ENCODE peak calls at places on chromosomes 6 and 20, in seven cellular contexts. One of them, this sample, is unnamed.

GRCh38 chr20:53656653-53657288 is 63.1 kb upstream of the ZNF217 start:
- DNase-seq in HepG2: no peak
- DNase-seq in ovary: no peak
- DNase-seq in transverse colon: no peak
- DNase-seq in A549: no peak
- DNase-seq in tibial nerve: no peak
- DNase-seq in NB4: peak; percentile 52
- DNase-seq in this sample: no peak

GRCh38 chr20:2751347-2751867 is 49.0 kb downstream of the CPXM1 start:
- DNase-seq in HepG2: peak; percentile 75
- DNase-seq in ovary: peak; percentile 20
- DNase-seq in transverse colon: no peak
- DNase-seq in A549: peak; percentile 48
- DNase-seq in tibial nerve: no peak
- DNase-seq in NB4: peak; percentile 23
- DNase-seq in this sample: no peak

GRCh38 chr6:158321960-158322359 is 9.7 kb downstream of the TULP4 start:
- DNase-seq in HepG2: no peak
- DNase-seq in ovary: no peak
- DNase-seq in transverse colon: no peak
- DNase-seq in A549: no peak
- DNase-seq in tibial nerve: no peak
- DNase-seq in NB4: no peak
- DNase-seq in this sample: no peak

GRCh38 chr20:35820715-35821114 is 48.9 kb downstream of the PHF20 start:
- DNase-seq in HepG2: no peak
- DNase-seq in ovary: no peak
- DNase-seq in transverse colon: no peak
- DNase-seq in A549: no peak
- DNase-seq in tibial nerve: no peak
- DNase-seq in NB4: no peak
- DNase-seq in this sample: peak; percentile 16

GRCh38 chr6:6436946-6437345 is 116.5 kb upstream of the F13A1 start:
- DNase-seq in HepG2: no peak
- DNase-seq in ovary: no peak
- DNase-seq in transverse colon: no peak
- DNase-seq in A549: no peak
- DNase-seq in tibial nerve: no peak
- DNase-seq in NB4: no peak
- DNase-seq in this sample: no peak

GRCh38 chr6:135329851-135330803 is 149.0 kb downstream of the MYB start:
- DNase-seq in HepG2: no peak
- DNase-seq in ovary: no peak
- DNase-seq in transverse colon: no peak
- DNase-seq in A549: no peak
- DNase-seq in tibial nerve: no peak
- DNase-seq in NB4: no peak
- DNase-seq in this sample: no peak

GRCh38 chr6:32933661-32934085 is 7.2 kb downstream of the HLA-DMB start:
- DNase-seq in HepG2: peak; percentile 67
- DNase-seq in ovary: peak; percentile 66
- DNase-seq in transverse colon: peak; percentile 85
- DNase-seq in A549: peak; percentile 61
- DNase-seq in tibial nerve: peak; percentile 86
- DNase-seq in NB4: peak; percentile 78
- DNase-seq in this sample: peak; percentile 63

GRCh38 chr6:56486681-56487080 is 156.0 kb downstream of the DST start:
- DNase-seq in HepG2: no peak
- DNase-seq in ovary: no peak
- DNase-seq in transverse colon: no peak
- DNase-seq in A549: no peak
- DNase-seq in tibial nerve: no peak
- DNase-seq in NB4: no peak
- DNase-seq in this sample: no peak

GRCh38 chr6:111219785-111220184 is 132.5 kb downstream of the SLC16A10 start:
- DNase-seq in HepG2: no peak
- DNase-seq in ovary: no peak
- DNase-seq in transverse colon: no peak
- DNase-seq in A549: no peak
- DNase-seq in tibial nerve: no peak
- DNase-seq in NB4: no peak
- DNase-seq in this sample: no peak
- TF ChIP-seq POLR2A in HepG2: no peak
- TF ChIP-seq POLR2A in ovary: no peak
- TF ChIP-seq POLR2A in transverse colon: no peak
- TF ChIP-seq POLR2A in A549: no peak
- TF ChIP-seq POLR2A in tibial nerve: no peak
- TF ChIP-seq POLR2A in NB4: no peak
- TF ChIP-seq POLR2A in this sample: no peak

GRCh38 chr6:26216015-26216885 is 129.0 kb downstream of the HFE start:
- DNase-seq in HepG2: peak; percentile 99
- DNase-seq in ovary: peak; percentile 70
- DNase-seq in transverse colon: peak; percentile 85
- DNase-seq in A549: no peak
- DNase-seq in tibial nerve: no peak
- DNase-seq in NB4: peak; percentile 99
- DNase-seq in this sample: peak; percentile 51

GRCh38 chr6:26213334-26214075 is 126.3 kb downstream of the HFE start:
- DNase-seq in HepG2: no peak
- DNase-seq in ovary: no peak
- DNase-seq in transverse colon: no peak
- DNase-seq in A549: no peak
- DNase-seq in tibial nerve: no peak
- DNase-seq in NB4: no peak
- DNase-seq in this sample: no peak

GRCh38 chr6:26214826-26215199 is 127.6 kb downstream of the HFE start:
- DNase-seq in HepG2: no peak
- DNase-seq in ovary: no peak
- DNase-seq in transverse colon: no peak
- DNase-seq in A549: no peak
- DNase-seq in tibial nerve: no peak
- DNase-seq in NB4: no peak
- DNase-seq in this sample: no peak

GRCh38 chr6:26216886-26217713 is 129.9 kb downstream of the HFE start:
- DNase-seq in HepG2: peak; percentile 93
- DNase-seq in ovary: peak; percentile 82
- DNase-seq in transverse colon: peak; percentile 90
- DNase-seq in A549: no peak
- DNase-seq in tibial nerve: peak; percentile 52
- DNase-seq in NB4: peak; percentile 98
- DNase-seq in this sample: no peak

DNA sequence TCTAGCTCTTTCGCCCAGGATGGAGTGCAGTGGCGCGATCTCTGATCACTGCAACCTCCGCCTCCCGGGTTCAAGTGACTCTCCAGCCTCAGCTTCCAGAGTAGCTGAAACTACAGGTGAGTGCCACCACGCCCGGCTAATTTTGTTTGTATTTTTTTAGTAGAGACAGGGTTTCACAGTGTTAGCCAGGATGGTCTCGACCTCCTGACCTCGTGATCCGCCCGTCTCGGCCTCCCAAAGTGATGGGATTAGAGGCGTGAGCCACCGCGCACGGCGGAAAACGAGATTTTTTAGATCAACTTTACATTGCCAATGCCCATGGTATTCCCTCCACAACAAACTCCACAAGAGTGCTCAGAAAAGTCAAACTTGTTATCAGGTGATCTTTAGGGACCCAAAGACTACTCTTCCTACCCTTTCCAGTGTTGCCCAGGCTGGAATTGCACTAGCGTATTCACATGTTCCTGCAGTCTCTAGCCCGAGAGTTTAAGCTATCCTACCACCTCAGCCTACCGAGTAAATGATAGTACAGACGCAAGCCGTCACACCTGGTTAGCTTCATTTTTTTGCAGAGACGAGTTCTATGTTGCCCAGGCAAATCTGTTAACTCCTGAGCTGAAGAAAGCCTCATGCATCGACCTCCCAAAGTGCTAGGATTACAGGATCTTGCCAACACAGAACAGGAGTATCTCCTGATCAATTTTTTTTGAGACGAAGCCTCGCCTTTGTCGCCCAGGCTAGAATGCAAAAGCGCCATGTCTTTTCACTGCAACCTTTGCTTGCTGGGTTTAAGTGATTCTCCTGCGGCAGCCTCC is 128.2 kb downstream of the HFE start:
- DNase-seq in HepG2: peak; percentile 39
- DNase-seq in ovary: no peak
- DNase-seq in transverse colon: no peak
- DNase-seq in A549: no peak
- DNase-seq in tibial nerve: no peak
- DNase-seq in NB4: no peak
- DNase-seq in this sample: no peak
- TF ChIP-seq POLR2A in HepG2: peak; percentile 81
- TF ChIP-seq POLR2A in ovary: no peak
- TF ChIP-seq POLR2A in transverse colon: peak; percentile 52
- TF ChIP-seq POLR2A in A549: no peak
- TF ChIP-seq POLR2A in tibial nerve: no peak
- TF ChIP-seq POLR2A in NB4: no peak
- TF ChIP-seq POLR2A in this sample: no peak

GRCh38 chr20:50957798-50958732 is at the start of gene DPM1:
- DNase-seq in HepG2: peak; percentile 71
- DNase-seq in ovary: peak; percentile 84
- DNase-seq in transverse colon: peak; percentile 90
- DNase-seq in A549: peak; percentile 93
- DNase-seq in tibial nerve: peak; percentile 66
- DNase-seq in NB4: peak; percentile 93
- DNase-seq in this sample: peak; percentile 41

GRCh38 chr20:50957276-50957675 is 1.1 kb downstream of the DPM1 start:
- DNase-seq in HepG2: no peak
- DNase-seq in ovary: no peak
- DNase-seq in transverse colon: no peak
- DNase-seq in A549: no peak
- DNase-seq in tibial nerve: no peak
- DNase-seq in NB4: peak; percentile 18
- DNase-seq in this sample: no peak

GRCh38 chr20:50953821-50954220 is 4.5 kb downstream of the DPM1 start:
- DNase-seq in HepG2: no peak
- DNase-seq in ovary: no peak
- DNase-seq in transverse colon: no peak
- DNase-seq in A549: no peak
- DNase-seq in tibial nerve: no peak
- DNase-seq in NB4: no peak
- DNase-seq in this sample: no peak

GRCh38 chr20:50959543-50960126 is 1.0 kb downstream of the MOCS3 start:
- DNase-seq in HepG2: no peak
- DNase-seq in ovary: no peak
- DNase-seq in transverse colon: no peak
- DNase-seq in A549: no peak
- DNase-seq in tibial nerve: no peak
- DNase-seq in NB4: no peak
- DNase-seq in this sample: no peak

DNA sequence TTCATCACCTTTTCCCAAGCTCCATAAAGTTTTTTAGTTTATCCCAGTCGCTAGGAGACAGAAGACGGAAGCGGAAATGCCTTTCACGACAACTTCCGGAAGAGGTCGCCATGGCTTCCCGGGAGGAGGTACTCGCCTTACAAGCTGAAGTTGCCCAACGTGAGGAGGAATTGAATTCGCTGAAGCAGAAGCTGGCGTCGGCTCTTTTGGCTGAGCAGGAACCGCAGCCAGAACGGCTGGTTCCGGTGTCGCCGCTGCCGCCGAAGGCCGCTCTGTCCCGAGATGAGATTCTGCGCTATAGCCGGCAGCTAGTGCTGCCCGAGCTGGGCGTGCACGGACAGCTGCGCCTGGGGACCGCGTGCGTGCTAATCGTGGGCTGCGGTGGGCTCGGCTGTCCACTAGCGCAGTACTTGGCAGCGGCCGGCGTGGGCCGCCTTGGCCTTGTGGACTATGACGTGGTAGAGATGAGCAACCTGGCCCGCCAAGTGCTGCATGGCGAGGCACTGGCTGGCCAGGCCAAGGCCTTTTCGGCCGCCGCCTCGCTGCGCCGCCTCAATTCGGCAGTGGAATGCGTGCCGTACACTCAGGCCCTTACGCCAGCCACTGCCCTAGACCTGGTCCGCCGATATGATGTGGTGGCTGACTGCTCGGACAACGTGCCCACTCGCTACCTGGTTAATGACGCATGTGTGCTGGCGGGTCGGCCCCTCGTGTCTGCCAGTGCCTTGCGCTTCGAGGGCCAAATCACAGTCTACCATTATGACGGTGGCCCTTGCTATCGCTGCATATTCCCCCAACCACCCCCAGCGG is at the start of gene MOCS3:
- DNase-seq in HepG2: peak; percentile 97
- DNase-seq in ovary: peak; percentile 78
- DNase-seq in transverse colon: peak; percentile 87
- DNase-seq in A549: peak; percentile 95
- DNase-seq in tibial nerve: peak; percentile 48
- DNase-seq in NB4: peak; percentile 95
- DNase-seq in this sample: peak; percentile 67
- TF ChIP-seq POLR2A in HepG2: peak; percentile 82
- TF ChIP-seq POLR2A in ovary: no peak
- TF ChIP-seq POLR2A in transverse colon: no peak
- TF ChIP-seq POLR2A in A549: no peak
- TF ChIP-seq POLR2A in tibial nerve: no peak
- TF ChIP-seq POLR2A in NB4: no peak
- TF ChIP-seq POLR2A in this sample: no peak

GRCh38 chr6:42029062-42029685 is 21.1 kb upstream of the TAF8 start:
- DNase-seq in HepG2: no peak
- DNase-seq in ovary: no peak
- DNase-seq in transverse colon: no peak
- DNase-seq in A549: no peak
- DNase-seq in tibial nerve: no peak
- DNase-seq in NB4: no peak
- DNase-seq in this sample: no peak

GRCh38 chr6:42029881-42030280 is 20.4 kb upstream of the TAF8 start:
- DNase-seq in HepG2: no peak
- DNase-seq in ovary: no peak
- DNase-seq in transverse colon: no peak
- DNase-seq in A549: no peak
- DNase-seq in tibial nerve: no peak
- DNase-seq in NB4: no peak
- DNase-seq in this sample: no peak

GRCh38 chr6:42032366-42032765 is 18.0 kb upstream of the TAF8 start:
- DNase-seq in HepG2: no peak
- DNase-seq in ovary: no peak
- DNase-seq in transverse colon: no peak
- DNase-seq in A549: no peak
- DNase-seq in tibial nerve: no peak
- DNase-seq in NB4: no peak
- DNase-seq in this sample: no peak

GRCh38 chr6:42028234-42029061 is 21.9 kb upstream of the TAF8 start:
- DNase-seq in HepG2: no peak
- DNase-seq in ovary: no peak
- DNase-seq in transverse colon: no peak
- DNase-seq in A549: peak; percentile 72
- DNase-seq in tibial nerve: no peak
- DNase-seq in NB4: peak; percentile 87
- DNase-seq in this sample: peak; percentile 74

DNA sequence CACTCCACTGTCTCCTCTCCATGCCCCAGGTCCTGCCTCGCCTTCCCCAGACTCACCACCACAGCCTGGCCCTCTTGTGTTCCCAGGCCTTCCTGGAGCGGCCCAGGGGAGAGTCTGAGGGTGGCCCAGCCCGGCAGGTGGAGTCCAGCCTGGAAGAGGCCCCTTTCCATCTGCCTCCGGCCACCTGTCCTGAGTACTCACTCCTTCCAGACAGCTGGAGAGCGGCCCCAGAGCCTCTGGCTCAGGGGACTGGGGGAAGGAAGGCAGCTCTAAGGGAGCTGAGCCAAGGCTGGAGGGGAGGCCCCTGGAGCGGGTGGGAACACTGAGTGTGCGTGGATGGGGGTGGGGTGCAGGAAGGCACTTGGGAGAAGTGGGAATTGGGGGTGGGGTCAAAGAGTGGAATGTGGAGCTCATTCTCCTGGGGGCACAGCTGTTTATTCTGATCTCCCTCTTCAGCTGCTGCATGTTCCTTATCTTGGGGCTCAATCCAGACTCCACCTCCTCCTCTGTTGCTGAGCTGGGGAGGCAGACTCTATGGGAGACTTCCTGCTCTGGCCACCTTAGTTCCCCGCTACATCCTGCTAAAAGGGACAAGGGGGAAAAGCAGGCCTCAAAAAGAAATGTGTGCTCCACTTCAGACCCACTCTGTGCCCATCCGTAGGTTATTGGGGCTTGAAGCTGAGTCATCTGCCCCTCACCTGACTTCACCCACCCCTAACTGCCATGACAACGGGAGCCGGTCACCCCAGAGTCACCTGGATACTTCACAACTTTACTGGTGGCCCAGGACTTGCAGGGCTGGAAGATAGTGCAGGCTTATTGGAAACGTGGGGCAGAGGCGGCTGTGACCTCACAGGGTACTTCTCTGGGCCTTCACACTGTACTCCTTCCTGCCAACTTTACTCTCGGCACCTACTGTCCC is 19.5 kb upstream of the TAF8 start:
- DNase-seq in HepG2: no peak
- DNase-seq in ovary: peak; percentile 58
- DNase-seq in transverse colon: no peak
- DNase-seq in A549: no peak
- DNase-seq in tibial nerve: no peak
- DNase-seq in NB4: peak; percentile 72
- DNase-seq in this sample: no peak
- TF ChIP-seq POLR2A in HepG2: no peak
- TF ChIP-seq POLR2A in ovary: no peak
- TF ChIP-seq POLR2A in transverse colon: no peak
- TF ChIP-seq POLR2A in A549: no peak
- TF ChIP-seq POLR2A in tibial nerve: no peak
- TF ChIP-seq POLR2A in NB4: no peak
- TF ChIP-seq POLR2A in this sample: no peak

This sample was measured in H54.